ENCODE peak calls at places on chromosomes 6 and 20, in eight cellular contexts. One of them, this sample, is unnamed.

GRCh38 chr6:169945117-169945516 is 193.7 kb downstream of the ERMARD start:
- DNase-seq in H1: no peak
- DNase-seq in K562: no peak
- DNase-seq in GM23338: no peak
- DNase-seq in endothelial cell of umbilical vein: no peak
- DNase-seq in GM12878: no peak
- DNase-seq in HCT116: no peak
- DNase-seq in HepG2: no peak
- DNase-seq in this sample: no peak

GRCh38 chr6:21741221-21742109 is 147.9 kb downstream of the SOX4 start:
- DNase-seq in GM23338: peak; percentile 82
- DNase-seq in GM12878: no peak
- DNase-seq in HCT116: no peak
- DNase-seq in K562: no peak
- DNase-seq in endothelial cell of umbilical vein: peak; percentile 73
- DNase-seq in HepG2: no peak
- DNase-seq in H1: no peak
- DNase-seq in this sample: no peak

GRCh38 chr20:9054176-9054575 is 14.7 kb upstream of the PLCB4 start:
- DNase-seq in endothelial cell of umbilical vein: no peak
- DNase-seq in GM23338: no peak
- DNase-seq in GM12878: no peak
- DNase-seq in K562: no peak
- DNase-seq in H1: no peak
- DNase-seq in HepG2: no peak
- DNase-seq in HCT116: no peak
- DNase-seq in this sample: no peak

GRCh38 chr6:164507197-164507957 is 802.0 kb downstream of the C6orf118 start:
- DNase-seq in H1: no peak
- DNase-seq in GM23338: peak; percentile 1
- DNase-seq in endothelial cell of umbilical vein: no peak
- DNase-seq in HCT116: no peak
- DNase-seq in K562: peak; percentile 8
- DNase-seq in GM12878: peak; percentile 77
- DNase-seq in HepG2: no peak
- DNase-seq in this sample: no peak

GRCh38 chr20:38873050-38873581 is 53.1 kb upstream of the FAM83D start:
- DNase-seq in H1: no peak
- DNase-seq in endothelial cell of umbilical vein: no peak
- DNase-seq in HCT116: no peak
- DNase-seq in K562: no peak
- DNase-seq in GM23338: no peak
- DNase-seq in HepG2: no peak
- DNase-seq in GM12878: peak; percentile 91
- DNase-seq in this sample: no peak

GRCh38 chr6:7479801-7480266 is 61.6 kb upstream of the DSP start:
- DNase-seq in K562: peak; percentile 21
- DNase-seq in GM23338: no peak
- DNase-seq in GM12878: no peak
- DNase-seq in HepG2: no peak
- DNase-seq in HCT116: peak; percentile 51
- DNase-seq in endothelial cell of umbilical vein: peak; percentile 6
- DNase-seq in H1: no peak
- DNase-seq in this sample: no peak

GRCh38 chr6:132058975-132059374 is 107.8 kb upstream of the CCN2 start:
- DNase-seq in K562: no peak
- DNase-seq in HCT116: no peak
- DNase-seq in endothelial cell of umbilical vein: no peak
- DNase-seq in HepG2: no peak
- DNase-seq in H1: no peak
- DNase-seq in GM12878: no peak
- DNase-seq in GM23338: no peak
- DNase-seq in this sample: no peak

GRCh38 chr6:39124114-39124513 is 9.1 kb upstream of the SAYSD1 start:
- DNase-seq in K562: no peak
- DNase-seq in HCT116: no peak
- DNase-seq in endothelial cell of umbilical vein: no peak
- DNase-seq in HepG2: no peak
- DNase-seq in GM12878: no peak
- DNase-seq in GM23338: no peak
- DNase-seq in H1: no peak
- DNase-seq in this sample: no peak

GRCh38 chr6:106860940-106861339 is 113.6 kb downstream of the CD24 start:
- DNase-seq in endothelial cell of umbilical vein: no peak
- DNase-seq in HepG2: no peak
- DNase-seq in K562: no peak
- DNase-seq in GM12878: no peak
- DNase-seq in GM23338: no peak
- DNase-seq in HCT116: no peak
- DNase-seq in H1: no peak
- DNase-seq in this sample: no peak

GRCh38 chr6:122071950-122072647 is 327.4 kb upstream of the HSF2 start:
- DNase-seq in GM12878: no peak
- DNase-seq in GM23338: no peak
- DNase-seq in HCT116: no peak
- DNase-seq in H1: no peak
- DNase-seq in endothelial cell of umbilical vein: no peak
- DNase-seq in HepG2: no peak
- DNase-seq in K562: no peak
- DNase-seq in this sample: no peak

GRCh38 chr20:8449120-8449519 is 317.1 kb downstream of the PLCB1 start:
- DNase-seq in GM12878: no peak
- DNase-seq in H1: no peak
- DNase-seq in K562: no peak
- DNase-seq in GM23338: no peak
- DNase-seq in HCT116: no peak
- DNase-seq in endothelial cell of umbilical vein: no peak
- DNase-seq in HepG2: no peak
- DNase-seq in this sample: no peak

GRCh38 chr6:35497571-35498406 is 910 bp upstream of the TEAD3 start:
- DNase-seq in K562: peak; percentile 83
- DNase-seq in endothelial cell of umbilical vein: peak; percentile 46
- DNase-seq in H1: peak; percentile 77
- DNase-seq in GM12878: no peak
- DNase-seq in GM23338: peak; percentile 90
- DNase-seq in HCT116: no peak
- DNase-seq in HepG2: peak; percentile 47
- DNase-seq in this sample: no peak
- TF ChIP-seq EZH2 in K562: no peak
- TF ChIP-seq EZH2 in endothelial cell of umbilical vein: peak; percentile 76
- TF ChIP-seq EZH2 in H1: peak; percentile 28
- TF ChIP-seq EZH2 in GM12878: no peak
- TF ChIP-seq EZH2 in GM23338: no peak
- TF ChIP-seq EZH2 in HCT116: no peak
- TF ChIP-seq EZH2 in HepG2: no peak
- TF ChIP-seq EZH2 in this sample: no peak

GRCh38 chr20:53533500-53533899 is 60.1 kb downstream of the ZNF217 start:
- DNase-seq in GM12878: no peak
- DNase-seq in HepG2: no peak
- DNase-seq in H1: no peak
- DNase-seq in GM23338: no peak
- DNase-seq in K562: no peak
- DNase-seq in HCT116: no peak
- DNase-seq in endothelial cell of umbilical vein: no peak
- DNase-seq in this sample: no peak

GRCh38 chr20:53530440-53530839 is 63.2 kb downstream of the ZNF217 start:
- DNase-seq in endothelial cell of umbilical vein: no peak
- DNase-seq in GM23338: no peak
- DNase-seq in HepG2: no peak
- DNase-seq in HCT116: no peak
- DNase-seq in K562: no peak
- DNase-seq in GM12878: no peak
- DNase-seq in H1: no peak
- DNase-seq in this sample: no peak

GRCh38 chr20:53527196-53527595 is 66.4 kb downstream of the ZNF217 start:
- DNase-seq in GM12878: no peak
- DNase-seq in endothelial cell of umbilical vein: no peak
- DNase-seq in K562: no peak
- DNase-seq in HCT116: no peak
- DNase-seq in HepG2: no peak
- DNase-seq in H1: no peak
- DNase-seq in GM23338: no peak
- DNase-seq in this sample: no peak

GRCh38 chr20:53534037-53534436 is 59.6 kb downstream of the ZNF217 start:
- DNase-seq in K562: no peak
- DNase-seq in GM12878: no peak
- DNase-seq in HCT116: no peak
- DNase-seq in endothelial cell of umbilical vein: no peak
- DNase-seq in GM23338: no peak
- DNase-seq in H1: no peak
- DNase-seq in HepG2: no peak
- DNase-seq in this sample: no peak

GRCh38 chr20:53529658-53530057 is 64.0 kb downstream of the ZNF217 start:
- DNase-seq in K562: no peak
- DNase-seq in H1: no peak
- DNase-seq in HCT116: no peak
- DNase-seq in GM23338: peak; percentile 33
- DNase-seq in GM12878: no peak
- DNase-seq in endothelial cell of umbilical vein: no peak
- DNase-seq in HepG2: no peak
- DNase-seq in this sample: no peak
- TF ChIP-seq POLR2AphosphoS5 in K562: no peak
- TF ChIP-seq POLR2AphosphoS5 in H1: no peak
- TF ChIP-seq POLR2AphosphoS5 in HCT116: no peak
- TF ChIP-seq POLR2AphosphoS5 in GM23338: no peak
- TF ChIP-seq POLR2AphosphoS5 in GM12878: no peak
- TF ChIP-seq POLR2AphosphoS5 in endothelial cell of umbilical vein: no peak
- TF ChIP-seq POLR2AphosphoS5 in HepG2: no peak
- TF ChIP-seq POLR2AphosphoS5 in this sample: no peak

GRCh38 chr6:138803914-138804313 is 8.0 kb downstream of the ECT2L start:
- DNase-seq in HepG2: no peak
- DNase-seq in K562: no peak
- DNase-seq in GM23338: no peak
- DNase-seq in HCT116: no peak
- DNase-seq in H1: no peak
- DNase-seq in endothelial cell of umbilical vein: no peak
- DNase-seq in GM12878: no peak
- DNase-seq in this sample: no peak
- H3K4me3 ChIP-seq in HepG2: no peak overlapping the region
- H3K4me3 ChIP-seq in K562: no peak overlapping the region
- H3K4me3 ChIP-seq in GM23338: no peak overlapping the region
- H3K4me3 ChIP-seq in HCT116: no peak overlapping the region
- H3K4me3 ChIP-seq in H1: no peak overlapping the region
- H3K4me3 ChIP-seq in endothelial cell of umbilical vein: no peak overlapping the region
- H3K4me3 ChIP-seq in GM12878: no peak overlapping the region
- H3K4me3 ChIP-seq in this sample: no peak overlapping the region

DNA sequence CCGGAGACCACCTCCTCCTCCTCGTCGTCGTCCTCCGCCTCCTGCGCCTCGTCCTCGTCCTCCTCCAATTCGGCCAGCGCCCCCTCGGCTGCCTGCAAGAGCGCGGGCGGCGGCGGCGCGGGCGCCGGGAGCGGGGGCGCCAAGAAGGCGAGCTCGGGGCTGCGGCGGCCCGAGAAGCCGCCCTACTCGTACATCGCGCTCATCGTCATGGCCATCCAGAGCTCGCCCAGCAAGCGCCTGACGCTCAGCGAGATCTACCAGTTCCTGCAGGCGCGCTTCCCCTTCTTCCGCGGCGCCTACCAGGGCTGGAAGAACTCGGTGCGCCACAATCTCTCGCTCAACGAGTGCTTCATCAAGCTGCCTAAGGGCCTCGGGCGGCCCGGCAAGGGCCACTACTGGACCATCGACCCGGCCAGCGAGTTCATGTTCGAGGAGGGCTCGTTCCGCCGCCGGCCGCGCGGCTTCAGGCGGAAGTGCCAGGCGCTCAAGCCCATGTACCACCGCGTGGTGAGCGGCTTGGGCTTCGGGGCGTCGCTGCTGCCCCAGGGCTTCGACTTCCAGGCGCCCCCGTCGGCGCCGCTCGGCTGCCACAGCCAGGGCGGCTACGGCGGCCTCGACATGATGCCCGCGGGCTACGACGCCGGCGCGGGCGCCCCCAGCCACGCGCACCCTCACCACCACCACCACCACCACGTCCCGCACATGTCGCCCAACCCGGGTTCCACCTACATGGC is 862 bp downstream of the FOXF2 start:
- DNase-seq in HCT116: no peak
- DNase-seq in K562: no peak
- DNase-seq in HepG2: no peak
- DNase-seq in GM23338: peak; percentile 63
- DNase-seq in H1: peak; percentile 72
- DNase-seq in endothelial cell of umbilical vein: peak; percentile 18
- DNase-seq in GM12878: no peak
- DNase-seq in this sample: no peak
- TF ChIP-seq EZH2 in HCT116: no peak
- TF ChIP-seq EZH2 in K562: no peak
- TF ChIP-seq EZH2 in HepG2: peak; percentile 99
- TF ChIP-seq EZH2 in GM23338: peak; percentile 100
- TF ChIP-seq EZH2 in H1: peak; percentile 99
- TF ChIP-seq EZH2 in endothelial cell of umbilical vein: peak; percentile 99
- TF ChIP-seq EZH2 in GM12878: no peak
- TF ChIP-seq EZH2 in this sample: no peak

DNA sequence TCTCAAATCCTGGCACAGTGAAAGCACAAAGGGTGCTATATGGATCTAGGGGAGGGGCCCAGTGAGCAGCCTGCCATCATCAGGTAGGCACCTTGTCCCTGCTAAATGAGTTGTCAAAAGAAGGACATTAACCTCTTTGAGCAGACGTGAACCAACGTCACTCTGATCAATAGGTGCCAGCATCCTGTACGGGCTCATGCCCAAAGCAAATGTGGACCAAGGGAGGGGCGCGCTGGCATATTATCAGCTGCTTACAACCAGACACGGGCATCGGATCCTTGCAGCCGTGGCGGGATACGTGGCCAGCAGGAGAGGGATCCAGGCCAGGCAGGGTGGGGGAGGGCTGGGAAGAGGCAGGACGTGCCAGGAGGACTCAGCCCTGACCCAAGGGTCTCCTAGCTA is 231.3 kb upstream of the PMEPA1 start:
- DNase-seq in HCT116: no peak
- DNase-seq in K562: no peak
- DNase-seq in H1: no peak
- DNase-seq in endothelial cell of umbilical vein: no peak
- DNase-seq in GM23338: no peak
- DNase-seq in HepG2: no peak
- DNase-seq in GM12878: no peak
- DNase-seq in this sample: no peak
- TF ChIP-seq POLR2AphosphoS5 in HCT116: no peak
- TF ChIP-seq POLR2AphosphoS5 in K562: no peak
- TF ChIP-seq POLR2AphosphoS5 in H1: no peak
- TF ChIP-seq POLR2AphosphoS5 in endothelial cell of umbilical vein: no peak
- TF ChIP-seq POLR2AphosphoS5 in GM23338: no peak
- TF ChIP-seq POLR2AphosphoS5 in HepG2: no peak
- TF ChIP-seq POLR2AphosphoS5 in GM12878: no peak
- TF ChIP-seq POLR2AphosphoS5 in this sample: no peak

This sample was measured in SK-N-MC.